ENCODE peak calls at places on chromosomes 11 and 22, in four cellular contexts. O is ovary, C is upper lobe of right lung, N is GM10248. D is an unnamed sample.

GRCh38 chr11:59918987-59919589 is 19.1 kb upstream of the OOSP1 start:
- DNase-seq in O (no peak), C (no peak), N (peak; percentile 21), D (no peak)

GRCh38 chr11:73379189-73379880 is 3.1 kb downstream of the RELT start:
- DNase-seq in O (no peak), C (peak; percentile 87), N (no peak), D (no peak)

GRCh38 chr22:40728731-40729189 is 49.5 kb downstream of the MCHR1 start:
- DNase-seq in O (no peak), C (no peak), N (no peak), D (no peak)

GRCh38 chr11:72220696-72221363 is 3.7 kb upstream of the INPPL1 start:
- DNase-seq in O (no peak), C (no peak), N (peak; percentile 7), D (no peak)

GRCh38 chr11:65615950-65616574 is 486 bp downstream of the PCNX3 start:
- DNase-seq in O (no peak), C (no peak), N (peak; percentile 70), D (no peak)

GRCh38 chr11:1219836-1220810 is 2.7 kb upstream of the MUC5B start:
- DNase-seq in O (peak; percentile 16), C (peak; percentile 66), N (no peak), D (no peak)

GRCh38 chr22:32830957-32831356 is 29.5 kb downstream of the TIMP3 start:
- DNase-seq in O (no peak), C (no peak), N (no peak), D (no peak)

GRCh38 chr11:1943576-1943975 is 3.6 kb upstream of the MRPL23 start:
- DNase-seq in O (peak; percentile 20), C (peak; percentile 44), N (no peak), D (peak; percentile 8)

GRCh38 chr22:45304971-45305370 is 4.8 kb upstream of the FAM118A start:
- DNase-seq in O (no peak), C (no peak), N (no peak), D (no peak)

GRCh38 chr11:110095554-110095953 is 2.4 kb downstream of the ZC3H12C start:
- DNase-seq in O (no peak), C (no peak), N (no peak), D (no peak)

GRCh38 chr11:85806876-85807275 is 4.1 kb downstream of the SYTL2 start:
- DNase-seq in O (no peak), C (no peak), N (no peak), D (no peak)

GRCh38 chr11:12075822-12076821 is 34.3 kb upstream of the MICAL2 start:
- DNase-seq in O (no peak), C (no peak), N (no peak), D (no peak)

GRCh38 chr11:102237096-102237735 is 80.1 kb upstream of the BIRC3 start:
- DNase-seq in O (no peak), C (no peak), N (no peak), D (no peak)

GRCh38 chr11:76579047-76579751 is 91.3 kb downstream of the LRRC32 start:
- DNase-seq in O (peak; percentile 64), C (no peak), N (no peak), D (no peak)

GRCh38 chr11:133934599-133935550 is 21.9 kb downstream of the IGSF9B start:
- DNase-seq in O (no peak), C (no peak), N (no peak), D (no peak)

GRCh38 chr11:46663277-46663940 is 37.0 kb downstream of the ARHGAP1 start:
- DNase-seq in O (no peak), C (no peak), N (no peak), D (no peak)

GRCh38 chr22:24271406-24271760 is 752 bp downstream of the SPECC1L start:
- DNase-seq in O (peak; percentile 58), C (no peak), N (no peak), D (no peak)

GRCh38 chr11:16603245-16603644 is 135.2 kb upstream of the C11orf58 start:
- DNase-seq in O (no peak), C (no peak), N (peak; percentile 11), D (no peak)

GRCh38 chr11:73218106-73218829 is at the start of gene P2RY2:
- DNase-seq in O (peak; percentile 46), C (peak; percentile 96), N (peak; percentile 58), D (peak; percentile 57)

GRCh38 chr11:34769224-34769623 is 147.0 kb downstream of the APIP start:
- DNase-seq in O (no peak), C (no peak), N (no peak), D (no peak)

GRCh38 chr11:104328514-104328912 is 164.6 kb upstream of the PDGFD start:
- DNase-seq in O (no peak), C (no peak), N (no peak), D (no peak)

GRCh38 chr11:34238533-34238932 is 119.3 kb downstream of the ABTB2 start:
- DNase-seq in O (no peak), C (no peak), N (no peak), D (no peak)

GRCh38 chr11:130915556-130916237 is 582 bp downstream of the SNX19 start:
- DNase-seq in O (peak; percentile 34), C (no peak), N (no peak), D (peak; percentile 14)
- TF ChIP-seq CTCF in O (no peak), C (no peak), N (no peak), D (no peak)

GRCh38 chr22:30290318-30290678 is 993 bp upstream of the CASTOR1 start:
- DNase-seq in O (peak; percentile 50), C (no peak), N (peak; percentile 43), D (no peak)

GRCh38 chr22:30289126-30289979 is at the start of gene CASTOR1:
- DNase-seq in O (peak; percentile 98), C (peak; percentile 99), N (peak; percentile 98), D (peak; percentile 89)

GRCh38 chr22:30290679-30291333 is 1.5 kb upstream of the CASTOR1 start:
- DNase-seq in O (peak; percentile 90), C (peak; percentile 91), N (no peak), D (no peak)

GRCh38 chr22:30288414-30289125 is 735 bp downstream of the CASTOR1 start:
- DNase-seq in O (peak; percentile 61), C (peak; percentile 66), N (no peak), D (no peak)

DNA sequence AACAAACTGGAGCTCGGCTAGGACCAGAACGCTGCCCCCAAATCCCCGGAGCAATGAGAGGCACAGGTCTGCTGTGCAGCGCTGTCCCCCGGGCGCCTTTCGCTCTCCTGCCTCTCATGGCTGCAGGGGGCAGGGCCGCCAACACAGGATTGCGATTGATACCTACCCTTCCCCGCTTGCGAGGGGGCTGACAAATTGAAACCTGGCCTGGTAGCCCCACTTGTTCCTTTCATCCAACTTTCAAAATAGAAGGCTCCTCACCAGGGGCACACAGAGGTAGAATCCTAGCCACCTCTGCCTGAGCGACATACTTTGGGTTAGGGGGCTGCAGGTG is 642 bp upstream of the CASTOR1 start:
- DNase-seq in O (no peak), C (no peak), N (no peak), D (no peak)
- TF ChIP-seq CTCF in O (no peak), C (no peak), N (no peak), D (no peak)

DNA sequence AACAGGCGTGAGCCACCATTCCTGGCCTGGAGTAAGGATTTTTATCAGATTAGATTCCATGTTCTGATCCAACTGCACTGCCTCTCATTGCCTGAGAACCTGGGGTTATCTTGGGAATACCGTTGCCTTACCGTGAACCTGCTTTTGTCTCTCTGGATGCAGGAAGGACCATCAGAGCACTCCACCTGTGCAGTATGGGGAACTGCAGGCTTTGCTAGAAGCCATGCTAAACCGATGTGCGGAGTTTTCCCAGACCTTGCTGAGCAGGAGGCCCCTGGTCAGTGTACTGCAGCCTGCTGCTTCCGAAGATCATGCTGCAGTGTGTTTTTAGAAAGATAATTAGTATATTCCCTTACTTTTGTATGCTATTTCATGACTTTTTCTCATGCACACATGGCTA is 43.6 kb downstream of the MEI1 start:
- DNase-seq in O (no peak), C (no peak), N (no peak), D (no peak)
- TF ChIP-seq CTCF in O (no peak), C (no peak), N (no peak), D (peak; percentile 25)

GRCh38 chr11:3015796-3016195 is 23.7 kb upstream of the NAP1L4 start:
- DNase-seq in O (no peak), C (no peak), N (no peak), D (no peak)

GRCh38 chr11:3014314-3014938 is 22.3 kb upstream of the NAP1L4 start:
- DNase-seq in O (no peak), C (no peak), N (no peak), D (no peak)

GRCh38 chr11:3020011-3020410 is 27.9 kb upstream of the NAP1L4 start:
- DNase-seq in O (no peak), C (no peak), N (no peak), D (no peak)

GRCh38 chr11:3014943-3015342 is 22.8 kb upstream of the NAP1L4 start:
- DNase-seq in O (no peak), C (no peak), N (no peak), D (no peak)

DNA sequence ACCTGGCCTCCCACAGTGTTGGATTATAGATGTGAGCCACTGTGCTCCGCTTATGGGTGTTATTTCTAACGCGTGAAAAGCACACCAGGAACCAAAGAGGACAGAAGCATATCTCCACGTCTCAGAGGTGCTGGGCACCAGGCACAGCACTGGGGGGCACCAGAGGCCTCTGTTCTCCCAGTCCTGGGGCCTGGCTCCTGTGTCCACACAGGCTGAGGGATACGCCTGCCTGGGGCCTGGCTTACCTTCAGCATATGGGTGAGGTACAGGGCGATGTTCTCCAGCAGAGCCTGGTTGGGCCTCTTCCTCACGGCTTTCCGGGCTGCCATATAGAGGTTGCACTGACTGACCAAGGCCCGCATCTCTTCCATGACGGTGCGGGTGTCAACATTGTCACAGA is 24.7 kb upstream of the NAP1L4 start:
- DNase-seq in O (no peak), C (no peak), N (no peak), D (no peak)
- TF ChIP-seq CTCF in O (no peak), C (no peak), N (no peak), D (no peak)

GRCh38 chr11:57668467-57668890 is 565 bp downstream of the ZDHHC5 start:
- DNase-seq in O (no peak), C (no peak), N (no peak), D (no peak)

GRCh38 chr11:57662893-57663292 is 5.0 kb upstream of the ZDHHC5 start:
- DNase-seq in O (no peak), C (no peak), N (no peak), D (no peak)

GRCh38 chr11:57667065-57667714 is 724 bp upstream of the ZDHHC5 start:
- DNase-seq in O (peak; percentile 97), C (peak; percentile 97), N (peak; percentile 95), D (peak; percentile 83)

GRCh38 chr11:57663975-57664374 is 3.9 kb upstream of the ZDHHC5 start:
- DNase-seq in O (no peak), C (no peak), N (no peak), D (no peak)

GRCh38 chr11:57667715-57668466 is at the start of gene ZDHHC5:
- DNase-seq in O (peak; percentile 98), C (peak; percentile 99), N (peak; percentile 97), D (peak; percentile 97)
- TF ChIP-seq CTCF in O (peak; percentile 49), C (peak; percentile 53), N (peak; percentile 41), D (peak; percentile 54)

GRCh38 chr22:50531546-50532352 is 1.9 kb upstream of the TYMP start:
- DNase-seq in O (peak; percentile 45), C (peak; percentile 94), N (peak; percentile 73), D (no peak)
- TF ChIP-seq CTCF in O (no peak), C (no peak), N (no peak), D (no peak)

D was measured in progenitor cell of endocrine pancreas.